ENCODE peak calls at places on chromosomes 7 and 10, in five cellular contexts. V, J, T, E and C are unnamed samples.
A peak's percentile ranks its signal among the peaks of the same experiment; 100 is the strongest.

GRCh38 chr10:78542536-78542935 is 508.9 kb downstream of the RPS24 start:
- DNase-seq in V (no peak), J (no peak), T (no peak), E (no peak), C (no peak)

GRCh38 chr7:27106181-27106905 is 3.9 kb upstream of the HOXA2 start:
- DNase-seq in V (no peak), J (no peak), T (no peak), E (no peak), C (no peak)

GRCh38 chr10:47042815-47043750 is 131.9 kb downstream of the PTPN20 start:
- DNase-seq in V (no peak), J (no peak), T (no peak), E (no peak), C (peak; percentile 18)

GRCh38 chr7:15213093-15213492 is 310.5 kb upstream of the DGKB start:
- DNase-seq in V (no peak), J (no peak), T (no peak), E (no peak), C (no peak)

GRCh38 chr10:75035975-75036708 is 75.3 kb upstream of the SAMD8 start:
- DNase-seq in V (peak; percentile 74), J (no peak), T (no peak), E (no peak), C (peak; percentile 12)

GRCh38 chr10:82757907-82758306 is 882.9 kb downstream of the NRG3 start:
- DNase-seq in V (no peak), J (no peak), T (no peak), E (no peak), C (peak; percentile 1)

GRCh38 chr7:112112822-112113255 is 93.4 kb downstream of the DOCK4 start:
- DNase-seq in V (no peak), J (no peak), T (no peak), E (no peak), C (peak; percentile 66)

GRCh38 chr7:67854784-67855183 is 858.2 kb downstream of the TYW1 start:
- DNase-seq in V (no peak), J (no peak), T (no peak), E (no peak), C (no peak)

GRCh38 chr10:15293862-15294835 is 76.9 kb downstream of the FAM171A1 start:
- DNase-seq in V (no peak), J (no peak), T (no peak), E (no peak), C (peak; percentile 9)